ENCODE peak calls at places on chromosomes 16 and 17, in six cellular contexts. D is stimulated activated CD8-positive, alpha-beta memory T cell treated with anti-CD3 and anti-CD28 coated beads, Interleukin-4, amount 100 ng/mL, for 24 hours; F is central memory CD4-positive, alpha-beta T cell; Q is stimulated activated naive CD4-positive, alpha-beta T cell; V is stimulated activated CD4-positive, alpha-beta T cell treated with anti-CD3 and anti-CD28 coated beads, Interleukin-1b, Interleukin-23, amount 100 ng/mL, for 48 hours; Z is M059J. W is an unnamed sample.

GRCh38 chr16:58157239-58157638 is 28.1 kb upstream of the CFAP20 start:
- DNase-seq in D (no peak), Z (no peak), F (no peak), Q (no peak), V (no peak), W (no peak)

GRCh38 chr17:39739020-39739884 is 1.5 kb downstream of the GRB7 start:
- DNase-seq in Z (peak), V (no peak), D (no peak), F (no peak), Q (no peak), W (no peak)

GRCh38 chr16:3655791-3656490 is 1.4 kb downstream of the DNASE1 start:
- DNase-seq in Z (no peak), V (no peak), Q (no peak), F (no peak), D (no peak), W (peak)

GRCh38 chr16:66434619-66435430 is 7.7 kb downstream of the BEAN1 start:
- DNase-seq in F (no peak), V (no peak), D (no peak), Q (no peak), Z (no peak), W (no peak)

GRCh38 chr16:68082596-68083238 is 2.5 kb upstream of the NFATC3 start:
- DNase-seq in D (no peak), F (no peak), Z (no peak), V (no peak), Q (no peak), W (peak)

GRCh38 chr17:50169121-50169764 is 3.4 kb downstream of the SGCA start:
- DNase-seq in Z (peak), V (peak), Q (peak), D (peak), F (peak), W (no peak)

GRCh38 chr17:79921411-79922160 is 82.3 kb upstream of the CBX4 start:
- DNase-seq in F (no peak), Z (no peak), V (no peak), D (no peak), Q (no peak), W (no peak)

GRCh38 chr16:79261461-79261860 is 339.1 kb downstream of the MAF start:
- DNase-seq in D (peak), Q (no peak), Z (no peak), V (peak), F (peak), W (no peak)

GRCh38 chr17:80887639-80888175 is 103.9 kb upstream of the CHMP6 start:
- DNase-seq in V (no peak), Q (no peak), D (no peak), F (no peak), Z (no peak), W (no peak)

W was measured in sciatic nerve.